ENCODE peak calls at places on chromosome 16, in eight cellular contexts. T is suprapubic skin; R is stimulated activated CD4-positive, alpha-beta T cell treated with anti-CD3 and anti-CD28 coated beads, TNF-alpha, amount 100 ng/mL, for 48 hours; Z is HT1080; S is mucosa of descending colon; Q is COLO829; N is WERI-Rb-1; V is NCI-H1436. I is an unnamed sample.

GRCh38 chr16:14562691-14563491 is 67.2 kb downstream of the PARN start:
- DNase-seq in T (no peak), R (no peak), Z (peak; percentile 4), S (peak; percentile 65), Q (peak; percentile 67), N (peak; percentile 20), V (peak; percentile 26), I (no peak)

GRCh38 chr16:46689492-46690280 is at the start of gene ORC6:
- DNase-seq in T (peak; percentile 99), R (peak; percentile 97), Z (peak; percentile 92), S (peak; percentile 100), Q (peak; percentile 83), N (peak; percentile 98), V (peak; percentile 95), I (peak; percentile 77)

GRCh38 chr16:25027281-25027680 is 12.1 kb upstream of the ARHGAP17 start:
- DNase-seq in T (peak; percentile 5), R (no peak), Z (no peak), S (no peak), Q (no peak), N (no peak), V (no peak), I (no peak)

GRCh38 chr16:14193316-14193871 is 122.3 kb downstream of the MRTFB start:
- DNase-seq in T (no peak), R (peak; percentile 18), Z (no peak), S (peak; percentile 25), Q (no peak), N (no peak), V (no peak), I (no peak)

GRCh38 chr16:76222087-76222486 is 55.1 kb upstream of the CNTNAP4 start:
- DNase-seq in T (no peak), R (no peak), Z (no peak), S (no peak), Q (peak; percentile 69), N (no peak), V (no peak), I (no peak)

GRCh38 chr16:24013733-24014645 is 178.2 kb downstream of the PRKCB start:
- DNase-seq in T (no peak), R (peak; percentile 31), Z (no peak), S (peak; percentile 66), Q (no peak), N (peak; percentile 40), V (peak; percentile 89), I (no peak)

GRCh38 chr16:87062569-87063442 is 254.4 kb downstream of the C16orf95 start:
- DNase-seq in T (no peak), R (peak; percentile 54), Z (peak; percentile 50), S (peak; percentile 71), Q (peak; percentile 36), N (peak; percentile 55), V (peak; percentile 58), I (no peak)

GRCh38 chr16:14284930-14285541 is 213.9 kb downstream of the MRTFB start:
- DNase-seq in T (no peak), R (no peak), Z (peak; percentile 65), S (no peak), Q (peak; percentile 40), N (no peak), V (peak; percentile 63), I (no peak)

GRCh38 chr16:13014516-13014915 is 113.1 kb downstream of the SHISA9 start:
- DNase-seq in T (no peak), R (no peak), Z (no peak), S (no peak), Q (no peak), N (no peak), V (no peak), I (peak; percentile 54)

GRCh38 chr16:11370084-11370931 is 25.0 kb downstream of the RMI2 start:
- DNase-seq in T (no peak), R (no peak), Z (no peak), S (no peak), Q (no peak), N (no peak), V (no peak), I (no peak)

GRCh38 chr16:57648590-57649442 is 19.3 kb upstream of the ADGRG3 start:
- DNase-seq in T (peak; percentile 87), R (peak; percentile 76), Z (peak; percentile 85), S (peak; percentile 91), Q (peak; percentile 80), N (peak; percentile 80), V (peak; percentile 72), I (peak; percentile 58)

GRCh38 chr16:67181346-67181745 is 2.4 kb downstream of the MATCAP1 start:
- DNase-seq in T (no peak), R (no peak), Z (peak; percentile 68), S (no peak), Q (no peak), N (no peak), V (no peak), I (no peak)

GRCh38 chr16:21524068-21524751 is 75.2 kb upstream of the METTL9 start:
- DNase-seq in T (no peak), R (no peak), Z (no peak), S (no peak), Q (no peak), N (no peak), V (no peak), I (no peak)

GRCh38 chr16:17939723-17940122 is 396.8 kb downstream of the NPIPA8 start:
- DNase-seq in T (no peak), R (no peak), Z (no peak), S (no peak), Q (no peak), N (no peak), V (no peak), I (no peak)

GRCh38 chr16:58658796-58659211 is 25.8 kb downstream of the SLC38A7 start:
- DNase-seq in T (no peak), R (no peak), Z (no peak), S (no peak), Q (no peak), N (no peak), V (no peak), I (no peak)

GRCh38 chr16:10751291-10751697 is 7.7 kb downstream of the NUBP1 start:
- DNase-seq in T (no peak), R (no peak), Z (no peak), S (no peak), Q (no peak), N (no peak), V (no peak), I (no peak)

GRCh38 chr16:57480127-57480753 is 6.1 kb downstream of the DOK4 start:
- DNase-seq in T (no peak), R (no peak), Z (no peak), S (peak; percentile 89), Q (peak; percentile 19), N (peak; percentile 74), V (no peak), I (no peak)

GRCh38 chr16:53282975-53283946 is 151.0 kb upstream of the RBL2 start:
- DNase-seq in T (no peak), R (no peak), Z (peak; percentile 18), S (no peak), Q (peak; percentile 35), N (no peak), V (peak; percentile 41), I (peak; percentile 16)

GRCh38 chr16:31513126-31513525 is 4.9 kb upstream of the RUSF1 start:
- DNase-seq in T (no peak), R (no peak), Z (peak; percentile 77), S (no peak), Q (no peak), N (no peak), V (no peak), I (no peak)

GRCh38 chr16:85072947-85073346 is 39.3 kb downstream of the CIBAR2 start:
- DNase-seq in T (no peak), R (no peak), Z (no peak), S (no peak), Q (no peak), N (no peak), V (no peak), I (no peak)

GRCh38 chr16:50573947-50574751 is 26.0 kb downstream of the NKD1 start:
- DNase-seq in T (no peak), R (no peak), Z (no peak), S (no peak), Q (no peak), N (no peak), V (no peak), I (no peak)

GRCh38 chr16:74909665-74910064 is 75.3 kb downstream of the WDR59 start:
- DNase-seq in T (no peak), R (no peak), Z (no peak), S (no peak), Q (no peak), N (no peak), V (no peak), I (no peak)

GRCh38 chr16:71811261-71811803 is 2.7 kb upstream of the AP1G1 start:
- DNase-seq in T (no peak), R (no peak), Z (peak; percentile 5), S (no peak), Q (no peak), N (no peak), V (no peak), I (no peak)

GRCh38 chr16:69309316-69309715 is 1.8 kb upstream of the VPS4A start:
- DNase-seq in T (no peak), R (no peak), Z (no peak), S (no peak), Q (no peak), N (no peak), V (no peak), I (no peak)

GRCh38 chr16:64012166-64012565 is 1109.7 kb downstream of the CDH11 start:
- DNase-seq in T (no peak), R (no peak), Z (no peak), S (no peak), Q (no peak), N (no peak), V (no peak), I (no peak)

I was measured in iPS DF 6.9.